ENCODE peak calls at places on chromosomes 16 and 17, in eight cellular contexts. One of them, this sample, is unnamed.

GRCh38 chr16:29848420-29849297 is 14.4 kb downstream of the CDIPT start:
- DNase-seq in T-helper 1 cell: peak
- DNase-seq in activated CD8-positive, alpha-beta T cell treated with anti-CD3 and anti-CD28 coated beads for 36 hours: peak
- DNase-seq in NCI-H446 treated with DMSO at 0.1 percent for 48 hours: no peak
- DNase-seq in left cardiac atrium: peak
- DNase-seq in stimulated activated CD4-positive, alpha-beta T cell treated with anti-CD3 and anti-CD28 coated beads, Interleukin-2, amount 100 ng/mL, for 4 hours: peak
- DNase-seq in NCI-H526 treated with DMSO at 0.1 percent for 48 hours: peak
- DNase-seq in cerebellum: no peak
- DNase-seq in this sample: peak

GRCh38 chr17:73715714-73716113 is 71.5 kb upstream of the SDK2 start:
- DNase-seq in stimulated activated CD4-positive, alpha-beta T cell treated with anti-CD3 and anti-CD28 coated beads, Interleukin-2, amount 100 ng/mL, for 4 hours: no peak
- DNase-seq in NCI-H526 treated with DMSO at 0.1 percent for 48 hours: no peak
- DNase-seq in T-helper 1 cell: no peak
- DNase-seq in NCI-H446 treated with DMSO at 0.1 percent for 48 hours: no peak
- DNase-seq in activated CD8-positive, alpha-beta T cell treated with anti-CD3 and anti-CD28 coated beads for 36 hours: no peak
- DNase-seq in cerebellum: no peak
- DNase-seq in left cardiac atrium: no peak
- DNase-seq in this sample: no peak

GRCh38 chr17:64728041-64728695 is 66.1 kb upstream of the SMURF2 start:
- DNase-seq in T-helper 1 cell: no peak
- DNase-seq in stimulated activated CD4-positive, alpha-beta T cell treated with anti-CD3 and anti-CD28 coated beads, Interleukin-2, amount 100 ng/mL, for 4 hours: no peak
- DNase-seq in NCI-H526 treated with DMSO at 0.1 percent for 48 hours: no peak
- DNase-seq in cerebellum: no peak
- DNase-seq in activated CD8-positive, alpha-beta T cell treated with anti-CD3 and anti-CD28 coated beads for 36 hours: no peak
- DNase-seq in left cardiac atrium: no peak
- DNase-seq in NCI-H446 treated with DMSO at 0.1 percent for 48 hours: no peak
- DNase-seq in this sample: no peak

GRCh38 chr16:87570938-87571867 is 31.1 kb upstream of the JPH3 start:
- DNase-seq in activated CD8-positive, alpha-beta T cell treated with anti-CD3 and anti-CD28 coated beads for 36 hours: peak
- DNase-seq in stimulated activated CD4-positive, alpha-beta T cell treated with anti-CD3 and anti-CD28 coated beads, Interleukin-2, amount 100 ng/mL, for 4 hours: no peak
- DNase-seq in T-helper 1 cell: no peak
- DNase-seq in NCI-H526 treated with DMSO at 0.1 percent for 48 hours: no peak
- DNase-seq in cerebellum: no peak
- DNase-seq in left cardiac atrium: peak
- DNase-seq in NCI-H446 treated with DMSO at 0.1 percent for 48 hours: no peak
- DNase-seq in this sample: no peak

GRCh38 chr16:76441391-76441790 is 164.2 kb downstream of the CNTNAP4 start:
- DNase-seq in activated CD8-positive, alpha-beta T cell treated with anti-CD3 and anti-CD28 coated beads for 36 hours: no peak
- DNase-seq in T-helper 1 cell: no peak
- DNase-seq in cerebellum: no peak
- DNase-seq in NCI-H526 treated with DMSO at 0.1 percent for 48 hours: no peak
- DNase-seq in NCI-H446 treated with DMSO at 0.1 percent for 48 hours: no peak
- DNase-seq in left cardiac atrium: no peak
- DNase-seq in stimulated activated CD4-positive, alpha-beta T cell treated with anti-CD3 and anti-CD28 coated beads, Interleukin-2, amount 100 ng/mL, for 4 hours: no peak
- DNase-seq in this sample: no peak

GRCh38 chr17:44360826-44361225 is 2.8 kb downstream of the FAM171A2 start:
- DNase-seq in NCI-H446 treated with DMSO at 0.1 percent for 48 hours: no peak
- DNase-seq in T-helper 1 cell: no peak
- DNase-seq in left cardiac atrium: no peak
- DNase-seq in cerebellum: peak
- DNase-seq in NCI-H526 treated with DMSO at 0.1 percent for 48 hours: no peak
- DNase-seq in stimulated activated CD4-positive, alpha-beta T cell treated with anti-CD3 and anti-CD28 coated beads, Interleukin-2, amount 100 ng/mL, for 4 hours: no peak
- DNase-seq in activated CD8-positive, alpha-beta T cell treated with anti-CD3 and anti-CD28 coated beads for 36 hours: no peak
- DNase-seq in this sample: no peak

GRCh38 chr17:76493505-76494167 is 7.6 kb downstream of the RHBDF2 start:
- DNase-seq in T-helper 1 cell: no peak
- DNase-seq in cerebellum: no peak
- DNase-seq in stimulated activated CD4-positive, alpha-beta T cell treated with anti-CD3 and anti-CD28 coated beads, Interleukin-2, amount 100 ng/mL, for 4 hours: no peak
- DNase-seq in NCI-H526 treated with DMSO at 0.1 percent for 48 hours: no peak
- DNase-seq in NCI-H446 treated with DMSO at 0.1 percent for 48 hours: no peak
- DNase-seq in activated CD8-positive, alpha-beta T cell treated with anti-CD3 and anti-CD28 coated beads for 36 hours: peak
- DNase-seq in left cardiac atrium: no peak
- DNase-seq in this sample: no peak

GRCh38 chr16:85724936-85725335 is 26.0 kb downstream of the C16orf74 start:
- DNase-seq in T-helper 1 cell: no peak
- DNase-seq in cerebellum: no peak
- DNase-seq in activated CD8-positive, alpha-beta T cell treated with anti-CD3 and anti-CD28 coated beads for 36 hours: no peak
- DNase-seq in stimulated activated CD4-positive, alpha-beta T cell treated with anti-CD3 and anti-CD28 coated beads, Interleukin-2, amount 100 ng/mL, for 4 hours: no peak
- DNase-seq in left cardiac atrium: no peak
- DNase-seq in NCI-H446 treated with DMSO at 0.1 percent for 48 hours: no peak
- DNase-seq in NCI-H526 treated with DMSO at 0.1 percent for 48 hours: no peak
- DNase-seq in this sample: no peak